ENCODE peak calls at places on chromosomes 13 and 19, in nine cellular contexts. O is BE2C, J is foreskin fibroblast, P is transverse colon, V is thoracic aorta, H is mucosa of descending colon, M is psoas muscle, R is right lobe of liver, L is astrocyte of the spinal cord. Z is an unnamed sample.

GRCh38 chr19:38654478-38655079 is 7.1 kb downstream of the ACTN4 start:
- DNase-seq in O (no peak), J (peak), P (no peak), V (no peak), H (no peak), M (no peak), R (no peak), L (no peak), Z (no peak)

GRCh38 chr13:100808330-100808729 is 133.7 kb upstream of the TMTC4 start:
- DNase-seq in O (no peak), J (no peak), P (no peak), V (no peak), H (no peak), M (no peak), R (no peak), L (no peak), Z (no peak)

GRCh38 chr13:113785051-113786010 is 26.3 kb downstream of the TMEM255B start:
- DNase-seq in O (no peak), J (peak), P (no peak), V (no peak), H (no peak), M (no peak), R (no peak), L (peak), Z (no peak)

GRCh38 chr19:17327654-17328516 is 6.8 kb downstream of the ANO8 start:
- DNase-seq in O (no peak), J (no peak), P (peak), V (no peak), H (peak), M (no peak), R (no peak), L (no peak), Z (peak)

GRCh38 chr13:23386533-23386932 is 47.0 kb downstream of the SACS start:
- DNase-seq in O (no peak), J (no peak), P (no peak), V (no peak), H (no peak), M (no peak), R (no peak), L (no peak), Z (no peak)

GRCh38 chr13:80497439-80497838 is 156.5 kb upstream of the SPRY2 start:
- DNase-seq in O (peak), J (no peak), P (no peak), V (no peak), H (no peak), M (no peak), R (no peak), L (no peak), Z (no peak)

GRCh38 chr19:48841571-48841970 is 5.3 kb upstream of the HSD17B14 start:
- DNase-seq in O (no peak), J (no peak), P (no peak), V (no peak), H (no peak), M (no peak), R (no peak), L (no peak), Z (no peak)

GRCh38 chr13:47903836-47904235 is 97.2 kb downstream of the SUCLA2 start:
- DNase-seq in O (no peak), J (peak), P (no peak), V (no peak), H (no peak), M (no peak), R (no peak), L (peak), Z (no peak)

GRCh38 chr13:51721485-51721884 is 82.5 kb downstream of the DHRS12 start:
- DNase-seq in O (no peak), J (no peak), P (no peak), V (no peak), H (no peak), M (peak), R (no peak), L (no peak), Z (peak)

GRCh38 chr13:63307239-63307638 is 1891.6 kb upstream of the PCDH20 start:
- DNase-seq in O (no peak), J (no peak), P (no peak), V (no peak), H (no peak), M (no peak), R (no peak), L (peak), Z (no peak)

GRCh38 chr19:8361921-8362793 is 1.8 kb upstream of the ANGPTL4 start:
- DNase-seq in O (peak), J (peak), P (peak), V (peak), H (peak), M (peak), R (peak), L (peak), Z (peak)

DNA sequence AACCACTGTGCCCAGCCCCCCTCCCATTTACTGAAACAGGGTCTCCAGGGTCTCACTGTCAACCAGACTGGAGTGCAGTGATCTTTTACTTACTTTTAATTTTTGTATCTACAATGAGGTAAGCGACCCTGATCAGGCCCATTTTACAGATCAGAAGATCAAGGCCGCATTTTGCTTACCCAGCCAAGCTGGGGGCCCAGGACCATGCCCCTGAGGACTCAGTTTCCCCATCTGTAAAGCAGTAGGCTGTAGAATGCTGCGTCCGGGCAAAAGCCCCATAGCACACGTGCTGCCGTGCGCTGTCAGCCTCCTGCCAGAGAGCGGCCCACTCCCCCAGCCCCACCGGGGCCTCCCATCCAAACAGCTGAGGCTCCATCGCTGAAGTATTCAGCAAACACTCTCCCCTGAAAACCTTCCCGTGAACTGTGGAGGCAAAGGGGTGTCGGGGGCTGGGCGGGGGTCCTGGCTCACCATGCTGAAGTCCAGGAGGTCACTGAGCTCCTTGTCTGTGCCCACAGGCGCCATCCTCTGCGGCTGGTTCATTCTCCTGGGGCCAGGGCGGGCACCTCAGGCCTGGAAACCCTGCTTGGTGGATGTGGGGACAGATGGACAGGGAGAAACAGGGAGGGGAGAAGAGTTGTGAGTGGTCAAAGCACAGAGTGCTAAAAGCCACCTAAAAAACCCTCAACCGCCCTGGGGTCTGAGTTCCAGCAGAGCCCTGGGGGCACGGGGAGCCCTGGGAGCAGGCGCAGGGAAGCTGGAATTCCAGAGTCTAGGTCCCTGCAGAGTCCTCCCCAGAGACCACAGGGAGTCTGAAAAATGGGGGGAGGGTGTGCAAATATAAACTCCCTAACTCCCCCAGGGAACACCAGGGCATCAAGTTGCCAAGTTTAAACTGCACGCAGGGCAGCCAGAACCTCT is 2.4 kb downstream of the TCF3 start:
- DNase-seq in O (peak), J (no peak), P (no peak), V (no peak), H (peak), M (no peak), R (peak), L (no peak), Z (no peak)
- H3K4me3 ChIP-seq in O (no peak), J (peak), P (no peak), V (peak), H (no peak), M (no peak), R (no peak), L (peak), Z (no peak)

GRCh38 chr13:27425918-27426630 is 1.7 kb downstream of the GTF3A start:
- DNase-seq in O (peak), J (peak), P (peak), V (peak), H (peak), M (peak), R (peak), L (peak), Z (peak)
- TF ChIP-seq CTCF in O (peak), J (peak), P (peak), V (no peak), H (no peak), M (peak), R (peak), L (peak), Z (no peak)

GRCh38 chr13:99658266-99658991 is 157.2 kb downstream of the TM9SF2 start:
- DNase-seq in O (peak), J (peak), P (peak), V (no peak), H (peak), M (peak), R (peak), L (peak), Z (peak)
- H3K4me3 ChIP-seq in O (no peak), J (peak), P (peak), V (peak), H (peak), M (peak), R (peak), L (peak), Z (peak)

DNA sequence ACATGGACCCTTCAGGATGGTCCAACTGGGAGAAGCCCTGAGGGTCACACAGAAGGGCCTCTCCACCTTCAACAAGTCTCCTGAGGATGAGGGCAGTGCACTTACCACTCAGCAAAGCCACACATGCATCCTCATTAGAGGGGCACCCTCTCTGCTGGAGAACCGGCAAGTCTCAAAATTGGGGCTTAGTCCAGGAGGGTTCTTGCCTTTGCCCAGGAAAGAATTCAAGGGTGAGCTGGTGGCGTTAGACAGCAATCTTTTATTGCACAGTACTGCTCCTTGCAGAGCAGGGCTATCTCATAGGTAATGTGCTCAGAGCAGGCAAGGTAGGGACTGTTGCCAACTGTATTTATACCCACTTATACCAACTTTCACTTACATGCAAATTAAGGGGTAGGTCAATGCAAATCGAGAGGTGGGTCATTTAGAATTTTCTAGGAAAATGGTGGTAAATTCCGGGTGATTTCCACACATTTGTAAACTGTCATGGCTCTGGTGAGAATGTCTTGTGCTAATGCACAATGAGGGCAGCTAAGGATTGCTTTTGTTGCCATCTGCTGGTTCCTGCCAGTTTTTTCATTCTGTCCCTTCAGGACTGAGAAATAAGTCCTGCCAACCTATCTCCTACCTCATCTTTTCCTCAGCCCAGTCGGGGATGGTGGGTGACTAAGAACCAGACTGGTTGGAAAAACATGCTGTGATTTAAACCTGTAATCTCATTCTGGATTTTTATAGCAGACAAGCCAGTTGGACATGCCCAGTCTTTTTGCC is 27.8 kb upstream of the IGSF23 start:
- DNase-seq in O (no peak), J (peak), P (no peak), V (no peak), H (no peak), M (no peak), R (no peak), L (peak), Z (no peak)
- TF ChIP-seq CTCF in O (peak), J (no peak), P (no peak), V (no peak), H (no peak), M (no peak), R (no peak), L (no peak), Z (no peak)